ENCODE peak calls at places on chromosomes 6 and 20, in nine cellular contexts. S is Calu3, W is occipital lobe, Y is NCI-H460, U is COR-L47, J is cardiac fibroblast, O is NCI-H748 treated with DMSO at 0.1 percent for 48 hours, T is HS-5, P is neural progenitor cell. L is an unnamed sample.

GRCh38 chr6:33613146-33613793 is 7.9 kb upstream of the ITPR3 start:
- DNase-seq in S (peak; percentile 52), W (no peak), Y (no peak), U (no peak), J (peak; percentile 59), O (no peak), T (no peak), P (no peak), L (no peak)

GRCh38 chr6:161152904-161153662 is 120.8 kb downstream of the AGPAT4 start:
- DNase-seq in S (peak; percentile 33), W (no peak), Y (no peak), U (no peak), J (no peak), O (no peak), T (no peak), P (no peak), L (no peak)

GRCh38 chr6:43803055-43803782 is 33.2 kb downstream of the VEGFA start:
- DNase-seq in S (no peak), W (no peak), Y (no peak), U (no peak), J (peak; percentile 33), O (no peak), T (no peak), P (no peak), L (no peak)

GRCh38 chr20:23773127-23773526 is 22.4 kb upstream of the CST1 start:
- DNase-seq in S (no peak), W (no peak), Y (no peak), U (no peak), J (no peak), O (no peak), T (no peak), P (no peak), L (no peak)

GRCh38 chr6:117989086-117989485 is 82.0 kb downstream of the SLC35F1 start:
- DNase-seq in S (no peak), W (no peak), Y (no peak), U (no peak), J (no peak), O (no peak), T (no peak), P (no peak), L (no peak)

GRCh38 chr6:149221774-149222070 is 95.8 kb upstream of the TAB2 start:
- DNase-seq in S (no peak), W (no peak), Y (no peak), U (no peak), J (no peak), O (no peak), T (no peak), P (no peak), L (no peak)

GRCh38 chr20:45921618-45922189 is 9.7 kb upstream of the PLTP start:
- DNase-seq in S (no peak), W (no peak), Y (no peak), U (no peak), J (no peak), O (no peak), T (no peak), P (no peak), L (no peak)

GRCh38 chr6:43405354-43405753 is 22.0 kb upstream of the ABCC10 start:
- DNase-seq in S (no peak), W (no peak), Y (no peak), U (no peak), J (peak; percentile 16), O (no peak), T (no peak), P (no peak), L (no peak)

GRCh38 chr20:24185801-24186200 is 197.2 kb upstream of the GGTLC1 start:
- DNase-seq in S (no peak), W (no peak), Y (no peak), U (no peak), J (peak; percentile 47), O (no peak), T (no peak), P (no peak), L (no peak)

GRCh38 chr20:61372151-61373054 is 120.3 kb downstream of the CDH4 start:
- DNase-seq in S (no peak), W (no peak), Y (no peak), U (no peak), J (no peak), O (no peak), T (no peak), P (no peak), L (no peak)

GRCh38 chr6:99997141-99997540 is 3.1 kb upstream of the MCHR2 start:
- DNase-seq in S (no peak), W (no peak), Y (no peak), U (no peak), J (no peak), O (no peak), T (no peak), P (no peak), L (no peak)

GRCh38 chr6:52493669-52494068 is 73.5 kb downstream of the EFHC1 start:
- DNase-seq in S (no peak), W (no peak), Y (no peak), U (no peak), J (peak; percentile 23), O (no peak), T (no peak), P (no peak), L (no peak)